ENCODE peak calls at places on chromosome 22, in four cellular contexts. N, S, V and M are unnamed samples.

GRCh38 chr22:50547231-50547851 is 1.6 kb downstream of the KLHDC7B start:
- DNase-seq in N (no peak), S (no peak), V (no peak), M (no peak)

GRCh38 chr22:20402960-20403778 is 9.2 kb downstream of the ZNF74 start:
- DNase-seq in S (no peak), V (no peak), N (no peak), M (no peak)

GRCh38 chr22:21766933-21767462 is 31.4 kb upstream of the YPEL1 start:
- DNase-seq in S (no peak), V (no peak), N (no peak), M (no peak)

GRCh38 chr22:35021166-35021565 is 44.8 kb upstream of the ISX start:
- DNase-seq in N (no peak), V (no peak), S (no peak), M (no peak)

GRCh38 chr22:44368611-44369010 is 55.9 kb upstream of the SHISAL1 start:
- DNase-seq in V (no peak), S (no peak), N (no peak), M (no peak)

GRCh38 chr22:35547993-35548761 is 7.5 kb downstream of the RASD2 start:
- DNase-seq in N (no peak), S (no peak), V (no peak), M (no peak)

GRCh38 chr22:17159504-17159951 is 451 bp upstream of the HDHD5 start:
- DNase-seq in N (peak; percentile 56), S (peak; percentile 48), V (no peak), M (peak; percentile 38)

GRCh38 chr22:49666146-49666809 is 161.4 kb downstream of the BRD1 start:
- DNase-seq in N (no peak), V (no peak), S (no peak), M (no peak)

GRCh38 chr22:50186181-50186731 is 543 bp downstream of the TRABD start:
- DNase-seq in S (no peak), V (no peak), N (no peak), M (no peak)

GRCh38 chr22:41910599-41911291 is 4.1 kb downstream of the SHISA8 start:
- DNase-seq in V (no peak), S (no peak), N (no peak), M (no peak)

GRCh38 chr22:16563555-16564520 is 28.8 kb downstream of the CCT8L2 start:
- DNase-seq in N (no peak), V (no peak), S (no peak), M (no peak)

GRCh38 chr22:29716814-29717213 is 3.0 kb upstream of the CABP7 start:
- DNase-seq in V (no peak), S (peak; percentile 55), N (peak; percentile 76), M (peak; percentile 86)

GRCh38 chr22:42813501-42813900 is 43.6 kb downstream of the ARFGAP3 start:
- DNase-seq in S (no peak), V (no peak), N (no peak), M (no peak)

GRCh38 chr22:34975721-34976120 is 90.2 kb upstream of the ISX start:
- DNase-seq in N (no peak), V (no peak), S (peak; percentile 6), M (no peak)

GRCh38 chr22:25496396-25497064 is 67.9 kb upstream of the GRK3 start:
- DNase-seq in V (no peak), S (no peak), N (no peak), M (no peak)

GRCh38 chr22:43230983-43231723 is 44.2 kb upstream of the TTLL12 start:
- DNase-seq in N (peak; percentile 30), S (peak; percentile 45), V (no peak), M (peak; percentile 51)

GRCh38 chr22:44538071-44538470 is 40.0 kb upstream of the RTL6 start:
- DNase-seq in N (no peak), V (no peak), S (peak; percentile 21), M (peak; percentile 40)

GRCh38 chr22:19106886-19107729 is 15.1 kb downstream of the DGCR2 start:
- DNase-seq in S (no peak), N (no peak), V (no peak), M (no peak)

GRCh38 chr22:50445071-50445879 is 29.6 kb downstream of the SBF1 start:
- DNase-seq in N (no peak), V (no peak), S (no peak), M (no peak)

GRCh38 chr22:20396639-20397038 is 2.7 kb downstream of the ZNF74 start:
- DNase-seq in S (no peak), V (peak; percentile 38), N (peak; percentile 19), M (no peak)

GRCh38 chr22:48968201-48968959 is 859.3 kb downstream of the BRD1 start:
- DNase-seq in S (peak; percentile 11), N (no peak), V (no peak), M (no peak)

GRCh38 chr22:24937114-24937513 is 9.4 kb downstream of the LHFPL7 start:
- DNase-seq in N (peak; percentile 20), S (peak; percentile 45), V (no peak), M (peak; percentile 56)

GRCh38 chr22:32758866-32759385 is 42.6 kb upstream of the TIMP3 start:
- DNase-seq in V (no peak), S (no peak), N (no peak), M (no peak)

GRCh38 chr22:31637375-31637937 is 24.6 kb downstream of the PISD start:
- DNase-seq in N (no peak), S (no peak), V (no peak), M (no peak)

GRCh38 chr22:33126881-33127280 is 68.7 kb upstream of the SYN3 start:
- DNase-seq in V (no peak), N (no peak), S (peak; percentile 35), M (peak; percentile 15)

GRCh38 chr22:19518568-19519030 is 5.6 kb downstream of the CLDN5 start:
- DNase-seq in N (no peak), V (no peak), S (no peak), M (no peak)

GRCh38 chr22:42171417-42171816 is 40.8 kb upstream of the CYP2D6 start:
- DNase-seq in V (no peak), S (no peak), N (no peak), M (no peak)

GRCh38 chr22:48760481-48761238 is 1067.0 kb downstream of the BRD1 start:
- DNase-seq in N (no peak), V (no peak), S (no peak), M (no peak)

GRCh38 chr22:43566021-43566420 is 154.2 kb downstream of the MPPED1 start:
- DNase-seq in V (no peak), N (no peak), S (peak; percentile 2), M (no peak)

GRCh38 chr22:47367993-47368945 is 605.8 kb downstream of the TBC1D22A start:
- DNase-seq in N (no peak), S (no peak), V (no peak), M (no peak)

DNA sequence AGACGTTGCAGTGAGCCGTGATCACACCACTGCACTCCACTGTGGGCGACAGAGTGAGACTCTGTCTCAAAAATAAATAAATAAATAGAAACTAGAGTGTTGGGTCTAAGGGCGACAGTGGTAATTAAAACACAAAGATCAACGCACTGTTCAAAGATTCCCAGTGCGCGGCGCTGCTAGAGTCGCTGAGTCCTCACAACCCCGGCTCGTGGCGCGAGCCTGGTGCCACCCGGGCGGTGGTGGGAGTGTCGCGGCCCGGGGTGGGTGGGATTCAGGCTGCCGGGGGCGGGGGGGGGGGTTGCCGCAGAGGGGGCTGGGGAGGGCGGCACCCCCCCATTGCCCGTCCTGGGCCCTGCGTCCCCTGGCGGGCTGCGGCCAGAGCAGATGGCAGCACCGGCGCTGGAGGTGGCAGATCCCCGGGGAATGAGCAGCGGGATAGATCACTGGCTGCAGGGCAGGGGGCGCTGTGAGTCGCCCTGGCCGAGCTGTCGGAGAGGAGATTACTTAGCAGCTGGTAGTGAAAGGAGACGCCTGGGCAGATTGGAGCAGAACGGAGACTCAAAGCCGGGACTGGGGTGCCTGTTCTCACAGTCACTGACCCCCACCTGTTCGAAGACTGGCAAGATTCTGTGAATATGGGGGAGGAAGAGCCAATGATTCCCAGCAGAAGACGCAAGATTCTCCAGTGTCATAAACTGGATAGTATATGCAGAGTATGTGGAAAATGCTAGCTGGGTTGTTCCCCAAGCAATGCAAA is 30.2 kb upstream of the APOBEC3A start:
- DNase-seq in S (peak; percentile 84), V (no peak), N (peak; percentile 46), M (peak; percentile 39)
- TF ChIP-seq CTCF in S (peak; percentile 86), V (peak; percentile 80), N (peak; percentile 83), M (peak; percentile 56)

GRCh38 chr22:38107692-38108515 is 2.6 kb downstream of the BAIAP2L2 start:
- DNase-seq in N (no peak), V (no peak), S (peak; percentile 52), M (no peak)
- TF ChIP-seq CTCF in N (no peak), V (no peak), S (no peak), M (no peak)

GRCh38 chr22:37368058-37368457 is 59.2 kb downstream of the ELFN2 start:
- DNase-seq in S (no peak), V (no peak), N (no peak), M (no peak)

GRCh38 chr22:37363593-37363992 is 63.7 kb downstream of the ELFN2 start:
- DNase-seq in V (no peak), S (no peak), N (no peak), M (no peak)

GRCh38 chr22:37366601-37367000 is 60.7 kb downstream of the ELFN2 start:
- DNase-seq in N (no peak), V (no peak), S (no peak), M (no peak)

GRCh38 chr22:37362618-37363017 is 64.7 kb downstream of the ELFN2 start:
- DNase-seq in V (no peak), S (no peak), N (no peak), M (no peak)

GRCh38 chr22:37365950-37366349 is 61.3 kb downstream of the ELFN2 start:
- DNase-seq in V (no peak), N (no peak), S (no peak), M (no peak)
- TF ChIP-seq CTCF in V (no peak), N (no peak), S (no peak), M (no peak)

DNA sequence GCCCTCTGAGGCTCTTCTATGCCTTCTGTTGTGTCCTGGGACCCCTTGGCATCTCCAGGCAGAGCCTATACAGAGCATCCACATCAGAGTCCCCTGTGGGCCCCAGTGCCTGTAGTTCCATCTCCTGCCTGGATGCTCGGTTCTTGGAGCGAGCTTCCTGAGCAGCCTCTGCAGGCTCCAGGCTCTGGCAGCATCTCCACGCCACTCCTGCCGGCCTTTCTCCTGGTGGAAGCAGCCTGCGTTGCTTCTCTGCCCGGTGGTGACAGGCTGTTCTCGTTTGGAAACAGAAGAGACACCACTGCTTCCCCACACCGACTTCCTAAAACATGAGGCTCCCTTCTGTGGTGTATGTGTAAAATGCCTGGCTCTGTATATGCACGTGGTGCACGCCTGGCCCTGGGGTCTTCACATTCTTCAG is 52.8 kb downstream of the BCR start:
- DNase-seq in S (no peak), V (no peak), N (no peak), M (peak; percentile 46)
- TF ChIP-seq CTCF in S (no peak), V (peak; percentile 20), N (no peak), M (peak; percentile 16)

DNA sequence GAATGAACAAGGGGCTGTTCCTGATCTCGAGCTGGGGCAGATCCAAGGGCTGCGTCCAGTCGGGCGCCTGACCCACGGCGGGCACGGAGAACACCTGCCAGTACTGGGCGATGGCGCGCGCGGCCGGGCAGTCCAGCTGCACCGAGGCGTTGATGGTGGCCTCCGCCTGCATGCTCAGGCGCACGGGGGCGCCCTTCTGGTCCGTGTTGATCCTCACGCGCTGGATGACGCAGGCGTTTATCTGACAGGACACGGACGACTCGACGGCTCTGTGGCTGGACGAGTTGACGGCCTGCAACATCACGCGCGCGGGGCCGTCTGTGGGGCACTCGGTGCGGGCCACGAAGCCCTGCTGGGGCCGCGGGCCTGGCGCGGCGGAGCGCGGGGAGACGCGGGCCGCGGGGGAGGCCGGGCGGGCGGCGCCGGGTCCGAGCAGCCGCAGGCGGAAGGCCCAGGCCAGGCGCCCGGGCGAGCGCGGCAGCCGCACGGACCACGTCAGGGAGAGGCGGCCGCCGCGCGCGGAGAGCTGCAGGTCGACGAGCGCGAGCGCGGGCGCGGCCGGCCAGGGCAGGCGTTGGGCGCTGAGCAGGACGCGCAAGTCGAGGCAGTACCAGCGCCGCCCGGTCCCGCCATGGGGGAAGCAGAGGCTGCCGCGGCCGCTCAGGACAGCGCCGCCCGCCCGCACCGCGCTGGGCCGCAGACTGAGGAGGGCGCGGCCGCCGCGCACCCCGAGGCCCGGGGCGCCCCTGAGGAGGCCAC is 515 bp downstream of the PKDREJ start:
- DNase-seq in N (peak; percentile 40), S (no peak), V (no peak), M (peak; percentile 59)
- TF ChIP-seq CTCF in N (peak; percentile 49), S (no peak), V (peak; percentile 37), M (peak; percentile 15)